ENCODE peak calls at places on chromosomes 16 and 17, in seven cellular contexts. J is H1, Q is HCT116, Y is SK-N-SH, B is K562, U is HepG2, I is GM12878. T is an unnamed sample.

GRCh38 chr17:49521521-49522185 is 26.6 kb downstream of the NGFR start:
- DNase-seq in J (peak), Q (no peak), Y (peak), B (no peak), U (no peak), I (no peak), T (no peak)

GRCh38 chr16:2487903-2488531 is 13.1 kb downstream of the TBC1D24 start:
- DNase-seq in J (no peak), Q (no peak), Y (peak), B (no peak), U (no peak), I (no peak), T (no peak)

GRCh38 chr16:66786551-66786950 is 14.8 kb downstream of the TERB1 start:
- DNase-seq in J (no peak), Q (no peak), Y (no peak), B (no peak), U (no peak), I (no peak), T (no peak)

GRCh38 chr17:45584092-45585036 is 93.8 kb upstream of the PLEKHM1 start:
- DNase-seq in J (peak), Q (peak), Y (peak), B (peak), U (peak), I (no peak), T (peak)

GRCh38 chr17:82876149-82876548 is 36.3 kb upstream of the ZNF750 start:
- DNase-seq in J (no peak), Q (no peak), Y (no peak), B (peak), U (peak), I (no peak), T (peak)

GRCh38 chr16:24919536-24919935 is 73.8 kb downstream of the SLC5A11 start:
- DNase-seq in J (no peak), Q (no peak), Y (no peak), B (no peak), U (no peak), I (no peak), T (no peak)

GRCh38 chr17:65809366-65809765 is 247.9 kb upstream of the AXIN2 start:
- DNase-seq in J (no peak), Q (no peak), Y (no peak), B (no peak), U (no peak), I (no peak), T (no peak)

GRCh38 chr16:65249768-65250167 is 127.9 kb upstream of the CDH11 start:
- DNase-seq in J (no peak), Q (no peak), Y (no peak), B (no peak), U (no peak), I (no peak), T (no peak)

GRCh38 chr16:31382485-31383161 is 10.5 kb upstream of the ITGAD start:
- DNase-seq in J (peak), Q (peak), Y (peak), B (peak), U (peak), I (no peak), T (peak)

GRCh38 chr16:56424791-56425438 is 430 bp downstream of the AMFR start:
- DNase-seq in J (peak), Q (no peak), Y (peak), B (peak), U (no peak), I (no peak), T (no peak)

GRCh38 chr17:7929158-7930029 is at the start of gene KCNAB3:
- DNase-seq in J (peak), Q (no peak), Y (peak), B (peak), U (no peak), I (no peak), T (no peak)

GRCh38 chr17:17813055-17813724 is 23.6 kb downstream of the SREBF1 start:
- DNase-seq in J (no peak), Q (no peak), Y (no peak), B (no peak), U (no peak), I (no peak), T (no peak)

GRCh38 chr17:17812211-17813054 is 24.4 kb downstream of the SREBF1 start:
- DNase-seq in J (peak), Q (no peak), Y (peak), B (peak), U (peak), I (no peak), T (peak)

GRCh38 chr17:17809527-17810373 is 27.0 kb downstream of the SREBF1 start:
- DNase-seq in J (peak), Q (no peak), Y (peak), B (peak), U (no peak), I (no peak), T (peak)

GRCh38 chr17:17810374-17811248 is 26.2 kb downstream of the SREBF1 start:
- DNase-seq in J (peak), Q (no peak), Y (no peak), B (no peak), U (no peak), I (no peak), T (no peak)

GRCh38 chr17:17811381-17812210 is 25.2 kb downstream of the SREBF1 start:
- DNase-seq in J (no peak), Q (no peak), Y (no peak), B (peak), U (peak), I (no peak), T (peak)
- TF ChIP-seq JUND in J (no peak), Q (peak), Y (no peak), B (no peak), U (no peak), I (no peak), T (no peak)

DNA sequence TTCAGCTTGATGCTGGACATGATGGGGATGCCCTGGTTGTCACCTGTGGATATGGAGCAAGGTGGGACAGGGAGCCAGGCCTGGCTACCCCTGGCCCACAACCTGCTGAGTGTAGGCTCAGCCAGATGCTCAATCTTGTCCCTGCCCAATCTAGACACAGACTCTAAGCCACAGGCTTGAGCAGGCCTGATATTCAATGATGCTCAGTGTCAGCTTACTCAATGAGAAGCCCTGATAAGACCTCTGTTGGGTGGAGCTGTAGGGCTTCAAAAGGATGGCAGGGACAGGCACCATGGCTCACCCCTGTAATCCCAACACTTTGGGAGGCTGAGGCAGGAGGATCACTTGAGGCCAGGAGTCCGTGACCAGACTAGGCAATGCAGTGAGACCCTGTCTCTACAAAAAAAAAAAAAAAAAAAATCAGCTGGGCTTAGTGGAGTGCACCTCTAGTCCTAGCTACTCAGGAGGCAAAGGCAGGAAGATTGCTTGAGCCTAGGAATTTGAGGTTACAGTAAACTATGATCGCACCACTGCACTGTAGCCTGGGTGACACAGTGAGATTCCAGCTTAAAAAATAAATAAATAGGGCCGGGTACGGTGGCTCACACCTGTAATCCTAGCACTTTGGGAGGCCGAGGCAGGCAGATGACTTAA is 3.4 kb downstream of the LCAT start:
- DNase-seq in J (no peak), Q (no peak), Y (no peak), B (no peak), U (no peak), I (no peak), T (no peak)
- TF ChIP-seq JUND in J (no peak), Q (peak), Y (no peak), B (no peak), U (no peak), I (no peak), T (no peak)

GRCh38 chr17:142102-142661 is 4.8 kb downstream of the SCGB1C2 start:
- DNase-seq in J (no peak), Q (peak), Y (peak), B (no peak), U (peak), I (no peak), T (no peak)

GRCh38 chr17:145671-146541 is 8.5 kb downstream of the SCGB1C2 start:
- DNase-seq in J (peak), Q (no peak), Y (no peak), B (no peak), U (no peak), I (no peak), T (no peak)

GRCh38 chr17:144936-145670 is 7.7 kb downstream of the SCGB1C2 start:
- DNase-seq in J (peak), Q (no peak), Y (no peak), B (no peak), U (no peak), I (no peak), T (no peak)

GRCh38 chr17:142876-143784 is 5.8 kb downstream of the SCGB1C2 start:
- DNase-seq in J (no peak), Q (no peak), Y (no peak), B (no peak), U (no peak), I (no peak), T (no peak)

DNA sequence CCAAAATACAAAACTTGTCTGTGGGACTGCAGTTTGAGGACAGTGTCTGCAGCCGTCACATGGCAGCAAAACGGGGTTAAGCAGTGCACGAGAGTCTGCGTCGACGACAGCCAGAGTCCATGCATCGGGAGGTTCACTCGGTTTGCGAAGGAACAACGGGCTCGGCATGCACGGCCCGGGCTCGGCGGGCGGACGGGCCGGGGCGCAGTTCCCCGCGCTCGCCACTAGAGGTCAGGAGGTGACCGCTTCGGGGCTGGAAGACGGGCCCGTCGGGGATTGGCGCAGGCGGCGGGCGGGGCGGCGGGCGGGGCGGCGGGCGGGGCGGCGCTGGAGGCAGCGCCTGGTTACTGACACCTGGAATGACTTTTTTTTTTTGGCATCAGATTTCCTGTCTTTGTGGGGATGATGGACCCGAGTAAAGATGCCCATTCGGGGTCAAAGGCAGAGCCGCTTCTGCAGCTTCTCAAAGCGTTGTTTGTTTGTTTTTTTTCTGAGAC is 6.5 kb downstream of the SCGB1C2 start:
- DNase-seq in J (peak), Q (peak), Y (peak), B (peak), U (peak), I (no peak), T (peak)
- TF ChIP-seq JUND in J (no peak), Q (no peak), Y (no peak), B (no peak), U (no peak), I (no peak), T (no peak)

GRCh38 chr17:59328534-59329095 is 2.8 kb upstream of the YPEL2 start:
- DNase-seq in J (no peak), Q (no peak), Y (no peak), B (no peak), U (no peak), I (no peak), T (no peak)
- TF ChIP-seq JUND in J (no peak), Q (no peak), Y (no peak), B (no peak), U (no peak), I (no peak), T (no peak)